ENCODE peak calls at places on chromosomes 2 and 18, in nine cellular contexts. B, J, Q, N, P, L, M, W and G are unnamed samples.

GRCh38 chr2:2057125-2057721 is 273.9 kb downstream of the MYT1L start:
- DNase-seq in B (peak), J (no peak), Q (peak), N (peak), P (peak), L (peak), M (peak), W (peak), G (peak)

GRCh38 chr2:197453914-197454398 is 604 bp downstream of the COQ10B start:
- DNase-seq in B (peak), J (peak), Q (peak), N (peak), P (no peak), L (peak), M (peak), W (peak), G (peak)

GRCh38 chr2:12107849-12108420 is 361.5 kb downstream of the LPIN1 start:
- DNase-seq in B (no peak), J (peak), Q (no peak), N (no peak), P (no peak), L (peak), M (peak), W (peak), G (no peak)

GRCh38 chr2:167181134-167181533 is 292.9 kb downstream of the XIRP2 start:
- DNase-seq in B (no peak), J (peak), Q (no peak), N (no peak), P (peak), L (no peak), M (no peak), W (no peak), G (no peak)

GRCh38 chr2:159366538-159366937 is 80.0 kb upstream of the WDSUB1 start:
- DNase-seq in B (no peak), J (peak), Q (no peak), N (no peak), P (no peak), L (no peak), M (no peak), W (no peak), G (no peak)

GRCh38 chr2:118089015-118089800 is 937 bp downstream of the INSIG2 start:
- DNase-seq in B (peak), J (peak), Q (no peak), N (no peak), P (peak), L (peak), M (peak), W (peak), G (peak)

GRCh38 chr2:143616452-143616851 is 487.2 kb downstream of the ARHGAP15 start:
- DNase-seq in B (no peak), J (no peak), Q (no peak), N (no peak), P (no peak), L (no peak), M (no peak), W (no peak), G (no peak)

GRCh38 chr2:159044804-159045286 is 76.4 kb downstream of the TANC1 start:
- DNase-seq in B (no peak), J (no peak), Q (no peak), N (no peak), P (no peak), L (no peak), M (no peak), W (peak), G (no peak)

GRCh38 chr18:27223570-27224340 is 38.6 kb upstream of the CHST9 start:
- DNase-seq in B (no peak), J (no peak), Q (no peak), N (no peak), P (no peak), L (no peak), M (no peak), W (no peak), G (no peak)

GRCh38 chr2:10343191-10343590 is 40.5 kb downstream of the HPCAL1 start:
- DNase-seq in B (no peak), J (no peak), Q (no peak), N (no peak), P (no peak), L (no peak), M (no peak), W (no peak), G (no peak)
- H3K27ac ChIP-seq in B (no peak), J (no peak), Q (no peak), N (no peak), P (peak), L (no peak), M (peak), W (peak), G (no peak)

GRCh38 chr2:17878222-17879136 is at the start of gene KCNS3:
- DNase-seq in B (peak), J (peak), Q (peak), N (no peak), P (peak), L (peak), M (peak), W (peak), G (peak)
- TF ChIP-seq POLR2A in B (no peak), J (no peak), Q (no peak), N (no peak), P (peak), L (no peak), M (peak), W (no peak), G (peak)

GRCh38 chr2:232273903-232274598 is 104.5 kb upstream of the ALPP start:
- DNase-seq in B (no peak), J (no peak), Q (peak), N (no peak), P (no peak), L (no peak), M (no peak), W (no peak), G (no peak)
- H3K27ac ChIP-seq in B (no peak), J (no peak), Q (no peak), N (no peak), P (no peak), L (no peak), M (no peak), W (no peak), G (no peak)

DNA sequence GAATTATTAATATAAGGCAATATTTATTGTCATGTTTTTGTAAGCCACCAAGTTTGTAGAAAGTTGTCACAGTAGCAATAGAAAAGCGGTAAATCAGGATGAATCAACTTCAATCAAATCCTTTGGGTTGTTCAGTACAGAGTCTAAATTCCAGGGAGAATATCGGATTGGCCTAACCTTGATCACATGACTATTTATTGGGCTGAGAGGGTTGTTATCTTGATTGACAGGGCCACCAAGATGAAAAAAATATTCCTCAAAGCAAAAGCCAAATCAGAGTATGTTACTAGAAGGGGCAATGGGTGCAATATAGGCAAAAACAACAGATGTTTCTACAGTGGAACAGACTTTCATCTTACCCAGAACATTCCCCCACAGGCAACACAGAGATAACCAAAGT is 270.0 kb downstream of the METTL4 start:
- DNase-seq in B (no peak), J (no peak), Q (no peak), N (no peak), P (no peak), L (no peak), M (no peak), W (no peak), G (no peak)
- TF ChIP-seq POLR2A in B (no peak), J (no peak), Q (no peak), N (no peak), P (no peak), L (no peak), M (no peak), W (no peak), G (no peak)

GRCh38 chr2:28394997-28395333 is 2.3 kb downstream of the FOSL2 start:
- DNase-seq in B (no peak), J (no peak), Q (no peak), N (no peak), P (no peak), L (no peak), M (no peak), W (no peak), G (no peak)

GRCh38 chr2:28393115-28393836 is 618 bp downstream of the FOSL2 start:
- DNase-seq in B (peak), J (peak), Q (peak), N (no peak), P (peak), L (peak), M (peak), W (peak), G (peak)

GRCh38 chr2:28397043-28397381 is 4.4 kb downstream of the FOSL2 start:
- DNase-seq in B (no peak), J (no peak), Q (no peak), N (no peak), P (no peak), L (no peak), M (no peak), W (no peak), G (no peak)

GRCh38 chr2:28394331-28394877 is 1.7 kb downstream of the FOSL2 start:
- DNase-seq in B (peak), J (peak), Q (peak), N (no peak), P (peak), L (peak), M (peak), W (peak), G (no peak)

DNA sequence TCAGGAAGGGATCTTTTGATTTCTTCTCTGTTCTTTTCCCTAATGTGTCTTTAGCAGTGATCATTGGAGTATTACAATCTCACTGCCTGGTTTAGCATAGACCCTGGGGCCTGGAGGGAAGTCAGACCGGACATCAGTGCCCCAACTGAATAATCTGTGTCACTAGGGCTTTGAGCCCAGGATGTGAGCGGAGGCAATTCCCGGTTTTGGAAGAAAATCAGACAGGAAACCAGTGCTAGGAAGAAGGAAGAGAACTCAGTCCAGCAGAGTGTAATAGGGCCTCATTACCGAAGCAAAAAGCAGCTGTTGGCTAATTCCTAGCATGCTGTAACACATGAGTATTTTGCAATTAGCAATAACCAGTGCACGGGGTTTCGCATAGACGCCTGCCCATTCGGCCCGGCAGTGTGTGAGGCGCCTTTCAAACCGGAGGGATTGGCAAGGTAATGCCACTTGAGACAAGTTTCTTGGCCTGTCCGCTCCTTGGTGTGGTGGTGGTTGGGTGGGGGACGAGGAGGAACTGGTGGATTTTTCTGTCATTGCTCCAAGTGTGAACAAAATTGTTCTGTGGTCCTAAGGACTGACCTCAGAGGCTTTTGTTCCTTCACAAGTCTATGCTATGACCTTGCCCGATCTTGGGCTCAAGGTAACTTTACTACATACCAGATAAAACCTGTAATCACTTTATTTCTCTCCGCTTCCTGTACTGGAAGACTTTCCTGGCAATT is 2.8 kb downstream of the FOSL2 start:
- DNase-seq in B (peak), J (peak), Q (peak), N (peak), P (peak), L (no peak), M (peak), W (peak), G (no peak)
- H3K27ac ChIP-seq in B (peak), J (peak), Q (peak), N (peak), P (peak), L (peak), M (peak), W (peak), G (peak)